ENCODE peak calls at places on chromosomes 11 and 22, in nine cellular contexts. U is cardiac muscle cell; R is heart left ventricle; X is CD4-positive, alpha-beta T cell; Q is right atrium auricular region; G is NK-92 treated with Interleukin-12 subunit alpha and Interleukin-12 subunit beta, amount 100 ng/mL, for 24 hours; B is globus pallidus; C is EH; J is GM03348. V is an unnamed sample.
A peak's percentile ranks its signal among the peaks of the same experiment; 100 is the strongest.

GRCh38 chr11:104525416-104525815 is 361.5 kb upstream of the PDGFD start:
- DNase-seq in B (no peak), C (no peak), U (no peak), G (no peak), Q (no peak), J (no peak), X (no peak), R (no peak), V (no peak)

GRCh38 chr11:103528596-103528995 is 419.4 kb downstream of the DYNC2H1 start:
- DNase-seq in Q (no peak), R (no peak), G (no peak), J (no peak), X (no peak), B (no peak), C (no peak), U (no peak), V (no peak)

GRCh38 chr11:121611242-121611641 is 158.5 kb upstream of the SORL1-AS1 start:
- DNase-seq in G (no peak), B (no peak), Q (no peak), J (no peak), X (no peak), C (no peak), R (no peak), U (no peak), V (no peak)

GRCh38 chr11:67365756-67366384 is 7.5 kb downstream of the CLCF1 start:
- DNase-seq in Q (no peak), X (no peak), G (no peak), R (no peak), J (no peak), U (no peak), B (no peak), C (no peak), V (no peak)

GRCh38 chr22:35467788-35468187 is 67.8 kb downstream of the MCM5 start:
- DNase-seq in Q (peak; percentile 80), G (no peak), U (peak; percentile 75), B (peak; percentile 84), R (peak; percentile 75), X (no peak), J (peak; percentile 64), C (peak; percentile 73), V (no peak)

GRCh38 chr22:49448546-49448945 is 379.1 kb downstream of the BRD1 start:
- DNase-seq in J (no peak), G (no peak), U (no peak), R (no peak), B (peak; percentile 94), Q (no peak), X (no peak), C (no peak), V (no peak)

GRCh38 chr11:27081056-27081455 is 40.4 kb downstream of the BBOX1 start:
- DNase-seq in C (peak; percentile 20), B (no peak), Q (no peak), J (no peak), R (no peak), G (no peak), U (peak; percentile 45), X (no peak), V (no peak)

GRCh38 chr11:25961539-25961938 is 370.4 kb upstream of the ANO3 start:
- DNase-seq in X (no peak), R (no peak), U (no peak), Q (no peak), G (no peak), J (no peak), B (no peak), C (no peak), V (no peak)

GRCh38 chr11:102187416-102188125 is 77.3 kb downstream of the YAP1 start:
- DNase-seq in Q (no peak), G (no peak), R (no peak), X (no peak), U (peak; percentile 71), J (peak; percentile 33), B (no peak), C (peak; percentile 63), V (no peak)

GRCh38 chr22:30829901-30830550 is 135.4 kb downstream of the OSBP2 start:
- DNase-seq in B (no peak), X (no peak), J (peak; percentile 84), C (peak; percentile 98), G (no peak), R (no peak), Q (no peak), U (peak; percentile 83), V (peak; percentile 46)